ENCODE peak calls at places on chromosomes 2 and 18, in ten cellular contexts. E, Z, T, K, O, F, Y, S, L and Q are unnamed samples.

GRCh38 chr18:58363767-58364540 is 264.9 kb downstream of the ALPK2 start:
- DNase-seq in E (no peak), Z (no peak), T (no peak), K (no peak), O (peak; percentile 32), F (no peak), Y (no peak), S (no peak), L (no peak), Q (no peak)

GRCh38 chr2:161172901-161173540 is 12.8 kb downstream of the TANK start:
- DNase-seq in E (peak; percentile 48), Z (no peak), T (no peak), K (no peak), O (no peak), F (no peak), Y (no peak), S (no peak), L (no peak), Q (no peak)

GRCh38 chr18:46497129-46497528 is 159.9 kb downstream of the LOXHD1 start:
- DNase-seq in E (peak; percentile 21), Z (no peak), T (no peak), K (no peak), O (no peak), F (no peak), Y (no peak), S (peak; percentile 78), L (peak; percentile 88), Q (peak; percentile 9)

GRCh38 chr2:71798266-71799012 is 345.1 kb downstream of the DYSF start:
- DNase-seq in E (peak; percentile 52), Z (no peak), T (peak; percentile 87), K (no peak), O (no peak), F (no peak), Y (no peak), S (peak; percentile 87), L (peak; percentile 89), Q (no peak)

GRCh38 chr18:6115710-6116109 is 220.4 kb upstream of the TMEM200C start:
- DNase-seq in E (no peak), Z (no peak), T (no peak), K (no peak), O (no peak), F (no peak), Y (no peak), S (no peak), L (no peak), Q (no peak)

GRCh38 chr2:73035899-73036778 is 35.4 kb downstream of the SFXN5 start:
- DNase-seq in E (no peak), Z (no peak), T (no peak), K (peak; percentile 13), O (no peak), F (no peak), Y (no peak), S (peak; percentile 73), L (peak; percentile 51), Q (no peak)

GRCh38 chr18:34921271-34921670 is 119.9 kb upstream of the MAPRE2 start:
- DNase-seq in E (no peak), Z (no peak), T (no peak), K (no peak), O (no peak), F (no peak), Y (no peak), S (no peak), L (no peak), Q (no peak)

GRCh38 chr2:218033590-218034496 is 31.0 kb upstream of the TNS1 start:
- DNase-seq in E (no peak), Z (no peak), T (peak; percentile 66), K (peak; percentile 70), O (no peak), F (peak; percentile 20), Y (no peak), S (peak; percentile 68), L (peak; percentile 61), Q (no peak)

GRCh38 chr2:198371902-198372611 is 567.7 kb downstream of the PLCL1 start:
- DNase-seq in E (peak; percentile 86), Z (no peak), T (peak; percentile 65), K (no peak), O (peak; percentile 38), F (no peak), Y (no peak), S (no peak), L (no peak), Q (peak; percentile 69)

GRCh38 chr2:198371329-198371728 is 566.9 kb downstream of the PLCL1 start:
- DNase-seq in E (no peak), Z (no peak), T (no peak), K (no peak), O (no peak), F (no peak), Y (no peak), S (no peak), L (no peak), Q (no peak)

GRCh38 chr2:198376677-198377076 is 572.3 kb downstream of the PLCL1 start:
- DNase-seq in E (peak; percentile 26), Z (no peak), T (peak; percentile 3), K (no peak), O (no peak), F (no peak), Y (no peak), S (no peak), L (no peak), Q (no peak)

GRCh38 chr2:198375073-198375430 is 570.7 kb downstream of the PLCL1 start:
- DNase-seq in E (no peak), Z (no peak), T (no peak), K (no peak), O (no peak), F (no peak), Y (no peak), S (peak; percentile 3), L (no peak), Q (no peak)

DNA sequence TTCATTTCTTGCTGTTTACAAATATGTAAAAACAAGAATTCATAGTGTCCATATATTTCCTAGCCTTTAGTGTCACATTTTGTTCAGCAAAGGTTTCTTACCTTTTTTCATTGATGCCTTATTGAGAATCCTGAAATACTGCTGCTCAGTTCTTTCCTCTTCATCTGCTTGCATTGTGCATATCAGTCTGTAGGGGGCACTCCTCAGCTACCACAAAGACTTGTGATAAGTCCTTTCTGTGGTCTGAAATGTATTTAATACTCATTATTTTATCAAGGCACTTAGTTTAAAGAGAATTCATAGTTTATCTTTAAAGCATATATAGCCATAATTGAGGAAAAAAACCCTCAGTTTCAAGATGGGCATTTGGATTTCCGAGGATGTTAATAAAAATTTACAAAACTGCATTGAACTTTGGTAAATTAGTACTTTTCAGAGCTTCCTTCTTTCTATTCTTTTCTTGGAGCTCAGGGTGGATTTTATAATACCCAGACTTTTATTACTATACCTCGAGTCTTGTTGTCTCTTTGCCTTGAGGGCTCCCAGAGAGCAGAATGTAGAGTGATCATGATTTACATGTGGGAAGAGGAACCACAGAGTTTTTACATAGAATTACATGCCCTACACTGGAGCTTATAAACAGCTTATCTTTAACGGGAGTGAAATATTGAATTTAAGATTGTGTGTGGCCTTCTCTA is 570.1 kb downstream of the PLCL1 start:
- DNase-seq in E (peak; percentile 67), Z (no peak), T (peak; percentile 42), K (peak; percentile 57), O (peak; percentile 59), F (no peak), Y (peak; percentile 50), S (peak; percentile 77), L (peak; percentile 75), Q (peak; percentile 74)
- H3K4me3 ChIP-seq in E (no peak overlapping the region), Z (no peak overlapping the region), T (no peak overlapping the region), K (no peak overlapping the region), O (no peak overlapping the region), F (no peak overlapping the region), Y (no peak overlapping the region), S (no peak overlapping the region), L (no peak overlapping the region), Q (no peak overlapping the region)

DNA sequence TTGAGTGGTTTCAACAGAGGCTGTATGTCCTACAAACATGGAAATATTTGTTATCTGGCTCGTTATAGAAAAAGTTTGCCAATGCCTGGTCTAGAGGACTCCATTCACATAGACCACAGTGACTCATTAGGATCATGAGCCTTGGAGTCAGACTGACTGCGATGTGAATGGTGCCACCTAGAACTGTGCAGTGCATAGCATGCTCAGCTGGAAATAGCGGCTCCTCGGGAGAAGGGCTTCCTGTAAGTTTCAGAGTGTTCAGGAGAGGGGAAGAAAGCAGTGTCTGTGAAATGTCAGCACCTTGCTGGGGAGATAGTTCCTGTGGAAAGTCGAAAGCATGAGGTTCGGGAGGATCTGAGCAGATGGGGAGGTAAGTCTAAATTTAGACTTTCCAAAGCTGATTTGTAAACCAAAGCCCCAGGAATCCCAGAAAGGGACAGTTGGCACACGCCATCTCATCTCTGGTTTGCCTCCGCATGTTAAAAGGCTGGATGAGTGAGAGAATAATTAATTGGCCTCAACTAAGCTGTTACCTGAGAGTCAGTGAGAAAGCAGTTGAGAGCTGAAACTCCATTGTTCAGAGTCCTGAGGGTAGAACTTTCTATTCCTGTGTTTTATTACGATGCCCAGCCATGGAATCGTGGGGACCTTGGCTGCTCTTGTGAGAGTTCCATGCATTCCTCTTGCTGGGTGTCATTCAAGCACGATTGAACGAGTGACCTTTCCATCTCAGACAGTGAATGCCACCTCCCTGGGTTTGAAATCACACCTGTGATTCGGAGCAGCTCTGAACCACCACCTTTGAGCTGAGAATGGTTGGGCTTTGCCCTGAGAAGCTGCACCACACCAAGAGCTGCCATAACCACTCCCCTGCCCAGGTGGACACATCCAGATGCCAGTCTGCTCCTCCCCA is 99.5 kb downstream of the MAPK4 start:
- DNase-seq in E (no peak), Z (no peak), T (no peak), K (no peak), O (no peak), F (no peak), Y (no peak), S (no peak), L (no peak), Q (no peak)
- TF ChIP-seq CTCF in E (no peak), Z (no peak), T (no peak), K (no peak), O (no peak), F (peak; percentile 39), Y (no peak), S (peak; percentile 2), L (no peak), Q (no peak)

GRCh38 chr2:106758885-106759559 is 126.9 kb downstream of the ST6GAL2 start:
- DNase-seq in E (no peak), Z (no peak), T (no peak), K (no peak), O (no peak), F (no peak), Y (no peak), S (no peak), L (no peak), Q (no peak)

GRCh38 chr2:106759962-106760361 is 126.0 kb downstream of the ST6GAL2 start:
- DNase-seq in E (no peak), Z (no peak), T (no peak), K (no peak), O (no peak), F (no peak), Y (no peak), S (peak; percentile 54), L (no peak), Q (no peak)
- H3K4me3 ChIP-seq in E (no peak overlapping the region), Z (no peak overlapping the region), T (no peak overlapping the region), K (no peak overlapping the region), O (no peak overlapping the region), F (no peak overlapping the region), Y (no peak overlapping the region), S (no peak overlapping the region), L (no peak overlapping the region), Q (no peak overlapping the region)

DNA sequence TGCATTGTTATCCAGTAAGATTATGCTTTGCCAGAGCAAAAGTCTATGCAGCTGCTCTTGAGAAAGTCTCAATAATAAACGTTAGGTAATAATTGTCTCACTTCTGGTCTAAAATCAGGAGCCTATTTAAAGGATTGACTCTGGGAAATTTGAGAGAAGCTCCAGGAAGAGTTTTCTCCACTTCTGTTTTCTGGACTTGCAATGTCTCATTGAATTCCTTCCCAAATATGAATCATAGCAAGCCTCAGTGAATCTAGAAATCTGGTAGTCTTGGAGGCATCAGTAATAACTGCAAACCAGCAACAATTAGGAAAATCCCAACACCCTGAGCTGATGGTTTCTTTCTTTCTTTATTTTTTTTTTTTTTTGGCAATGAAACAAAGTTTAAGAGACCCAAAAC is 67.7 kb upstream of the RAPGEF4 start:
- DNase-seq in E (no peak), Z (no peak), T (peak; percentile 83), K (no peak), O (no peak), F (no peak), Y (no peak), S (no peak), L (no peak), Q (no peak)
- TF ChIP-seq CTCF in E (no peak), Z (no peak), T (no peak), K (no peak), O (no peak), F (no peak), Y (no peak), S (no peak), L (no peak), Q (no peak)